ENCODE peak calls at places on chromosome 17, in eight cellular contexts. G is GM12878, O is ovary, B is A549, D is esophagus squamous epithelium, R is transverse colon, M is Peyer's patch, N is IMR-90. V is an unnamed sample. For H3K4me1, the result is how much of the 10 kb centered on the place peaks cover.

GRCh38 chr17:37187262-37187661 is 188.5 kb upstream of the C17orf78 start:
- DNase-seq in G (no peak), O (no peak), B (no peak), D (no peak), R (no peak), M (no peak), N (peak), V (no peak)

GRCh38 chr17:31517524-31517923 is 126.0 kb downstream of the RAB11FIP4 start:
- DNase-seq in G (no peak), O (no peak), B (peak), D (no peak), R (no peak), M (no peak), N (no peak), V (no peak)

GRCh38 chr17:75024686-75025397 is 12.4 kb downstream of the MRPL58 start:
- DNase-seq in G (no peak), O (no peak), B (no peak), D (no peak), R (no peak), M (no peak), N (no peak), V (no peak)

GRCh38 chr17:66441012-66441703 is 138.7 kb downstream of the PRKCA start:
- DNase-seq in G (peak), O (no peak), B (no peak), D (no peak), R (no peak), M (no peak), N (no peak), V (no peak)

GRCh38 chr17:8153550-8153956 is 1.3 kb upstream of the PER1 start:
- DNase-seq in G (no peak), O (peak), B (peak), D (no peak), R (peak), M (peak), N (peak), V (peak)

GRCh38 chr17:64472564-64472963 is 23.6 kb downstream of the MILR1 start:
- DNase-seq in G (no peak), O (no peak), B (no peak), D (no peak), R (no peak), M (no peak), N (no peak), V (no peak)

GRCh38 chr17:47785538-47786123 is 36.0 kb downstream of the OSBPL7 start:
- DNase-seq in G (no peak), O (no peak), B (no peak), D (no peak), R (no peak), M (no peak), N (peak), V (no peak)

GRCh38 chr17:43873091-43873490 is 26.1 kb downstream of the CD300LG start:
- DNase-seq in G (no peak), O (no peak), B (no peak), D (no peak), R (no peak), M (no peak), N (no peak), V (no peak)

GRCh38 chr17:19386974-19387920 is at the start of gene MFAP4:
- DNase-seq in G (no peak), O (peak), B (no peak), D (no peak), R (peak), M (peak), N (peak), V (peak)

GRCh38 chr17:58242171-58242784 is 3.9 kb downstream of the LPO start:
- DNase-seq in G (no peak), O (no peak), B (no peak), D (no peak), R (no peak), M (no peak), N (no peak), V (no peak)

GRCh38 chr17:51322390-51323029 is 62.2 kb downstream of the UTP18 start:
- DNase-seq in G (no peak), O (no peak), B (peak), D (no peak), R (no peak), M (no peak), N (peak), V (no peak)

GRCh38 chr17:49556183-49556943 is 19.3 kb upstream of the NXPH3 start:
- DNase-seq in G (no peak), O (peak), B (peak), D (no peak), R (peak), M (peak), N (peak), V (peak)

GRCh38 chr17:62059394-62059793 is 5.7 kb downstream of the MED13 start:
- DNase-seq in G (no peak), O (no peak), B (no peak), D (no peak), R (no peak), M (no peak), N (no peak), V (no peak)

GRCh38 chr17:14784997-14785696 is 480.0 kb downstream of the PMP22 start:
- DNase-seq in G (no peak), O (no peak), B (no peak), D (no peak), R (no peak), M (no peak), N (no peak), V (no peak)

GRCh38 chr17:6496636-6497441 is 52.6 kb downstream of the PIMREG start:
- DNase-seq in G (no peak), O (peak), B (no peak), D (no peak), R (no peak), M (peak), N (no peak), V (no peak)

GRCh38 chr17:71438631-71439146 is 682.1 kb upstream of the SOX9 start:
- DNase-seq in G (no peak), O (no peak), B (peak), D (no peak), R (no peak), M (no peak), N (peak), V (no peak)

GRCh38 chr17:44793885-44794698 is 35.3 kb downstream of the ADAM11 start:
- DNase-seq in G (no peak), O (no peak), B (no peak), D (no peak), R (no peak), M (no peak), N (no peak), V (no peak)

GRCh38 chr17:5500247-5500803 is 14.0 kb downstream of the MIS12 start:
- DNase-seq in G (no peak), O (no peak), B (no peak), D (no peak), R (no peak), M (no peak), N (peak), V (no peak)

GRCh38 chr17:19877546-19877945 is 9.8 kb upstream of the ULK2 start:
- DNase-seq in G (no peak), O (no peak), B (no peak), D (no peak), R (no peak), M (no peak), N (no peak), V (no peak)

GRCh38 chr17:32127156-32127897 is 15.0 kb upstream of the RHOT1 start:
- DNase-seq in G (peak), O (peak), B (peak), D (peak), R (peak), M (peak), N (peak), V (peak)

GRCh38 chr17:38322156-38322779 is 21.5 kb downstream of the GPR179 start:
- DNase-seq in G (no peak), O (peak), B (peak), D (no peak), R (peak), M (peak), N (peak), V (peak)

GRCh38 chr17:45743626-45744326 is 40.3 kb upstream of the CRHR1 start:
- DNase-seq in G (no peak), O (no peak), B (no peak), D (no peak), R (no peak), M (no peak), N (no peak), V (no peak)

GRCh38 chr17:29577009-29577777 is 8.7 kb downstream of the TP53I13 start:
- DNase-seq in G (no peak), O (no peak), B (no peak), D (no peak), R (no peak), M (no peak), N (no peak), V (no peak)

GRCh38 chr17:60139438-60140285 is 10.1 kb upstream of the CA4 start:
- DNase-seq in G (no peak), O (peak), B (peak), D (no peak), R (peak), M (peak), N (peak), V (peak)

GRCh38 chr17:74873036-74873873 is 461 bp upstream of the FDXR start:
- DNase-seq in G (peak), O (peak), B (peak), D (peak), R (peak), M (peak), N (peak), V (peak)

GRCh38 chr17:39527220-39527813 is 66.0 kb downstream of the CDK12 start:
- DNase-seq in G (no peak), O (no peak), B (peak), D (no peak), R (no peak), M (no peak), N (no peak), V (no peak)

DNA sequence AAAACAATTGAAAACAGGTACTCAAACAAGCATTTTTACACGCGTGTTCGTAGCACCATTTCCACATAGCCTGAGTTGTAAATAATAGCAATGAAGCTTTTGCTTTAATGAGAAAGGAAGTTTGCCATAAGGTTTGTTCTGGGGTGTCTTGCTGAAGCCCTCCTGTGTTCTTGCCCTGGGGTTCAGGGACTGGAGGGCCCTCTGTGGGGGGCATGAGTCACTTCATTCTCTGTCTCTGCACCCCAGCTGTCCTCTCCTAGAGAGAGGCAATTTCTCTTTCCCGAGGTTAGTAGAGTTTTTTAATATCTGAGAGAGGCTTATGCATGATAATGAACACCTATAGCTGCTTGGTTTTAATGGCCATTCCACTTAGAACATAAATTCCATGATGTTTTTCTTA is 9.6 kb downstream of the AFMID start:
- DNase-seq in G (no peak), O (no peak), B (no peak), D (no peak), R (no peak), M (no peak), N (no peak), V (no peak)
- TF ChIP-seq POLR2A in G (no peak), O (no peak), B (no peak), D (no peak), R (no peak), M (no peak), N (no peak), V (no peak)

GRCh38 chr17:42411905-42412679 is 11.0 kb downstream of the CAVIN1 start:
- DNase-seq in G (no peak), O (no peak), B (no peak), D (no peak), R (no peak), M (no peak), N (no peak), V (no peak)

GRCh38 chr17:42408076-42408475 is 15.0 kb downstream of the CAVIN1 start:
- DNase-seq in G (no peak), O (no peak), B (no peak), D (no peak), R (no peak), M (no peak), N (no peak), V (no peak)

GRCh38 chr17:42413464-42414040 is 9.5 kb downstream of the CAVIN1 start:
- DNase-seq in G (no peak), O (no peak), B (no peak), D (no peak), R (no peak), M (no peak), N (no peak), V (no peak)

GRCh38 chr17:42409467-42410351 is 13.3 kb downstream of the CAVIN1 start:
- DNase-seq in G (no peak), O (peak), B (peak), D (no peak), R (peak), M (peak), N (peak), V (peak)

GRCh38 chr17:42411321-42411820 is 11.7 kb downstream of the CAVIN1 start:
- DNase-seq in G (no peak), O (no peak), B (no peak), D (no peak), R (no peak), M (no peak), N (no peak), V (no peak)
- H3K4me1 ChIP-seq in G (under half), O (under half), B (half or more), D (half or more), R (under half), M (under half), N (under half), V (under half)

GRCh38 chr17:10790491-10791401 is 13.2 kb downstream of the TMEM238L start:
- DNase-seq in G (no peak), O (no peak), B (no peak), D (no peak), R (peak), M (peak), N (no peak), V (no peak)

GRCh38 chr17:10789694-10790271 is 14.1 kb downstream of the TMEM238L start:
- DNase-seq in G (no peak), O (no peak), B (no peak), D (no peak), R (no peak), M (peak), N (no peak), V (no peak)

GRCh38 chr17:10779607-10780006 is 24.3 kb downstream of the TMEM238L start:
- DNase-seq in G (no peak), O (no peak), B (no peak), D (no peak), R (no peak), M (no peak), N (no peak), V (no peak)

GRCh38 chr17:10787306-10788020 is 16.4 kb downstream of the TMEM238L start:
- DNase-seq in G (no peak), O (no peak), B (no peak), D (no peak), R (no peak), M (peak), N (no peak), V (no peak)

DNA sequence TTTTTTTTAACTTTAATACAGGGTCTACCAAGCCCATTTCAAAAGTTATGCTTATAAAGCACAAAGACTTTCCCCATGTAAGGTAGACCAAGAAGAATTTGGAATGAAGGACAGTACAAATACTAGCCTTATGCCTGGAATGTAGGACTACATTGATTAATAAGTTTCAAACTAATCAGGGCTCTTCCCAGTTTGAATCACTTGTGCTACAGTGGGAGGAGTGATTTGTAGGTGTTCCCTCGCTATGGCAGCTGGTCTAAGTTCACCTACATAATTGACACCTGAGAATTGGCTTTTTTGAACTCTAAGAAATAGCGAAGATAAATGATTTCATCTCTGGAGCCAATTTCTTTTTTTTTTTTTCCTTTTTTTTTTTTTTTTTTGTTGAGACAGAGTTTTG is 18.6 kb downstream of the TMEM238L start:
- DNase-seq in G (no peak), O (no peak), B (no peak), D (no peak), R (no peak), M (peak), N (no peak), V (no peak)
- TF ChIP-seq POLR2A in G (no peak), O (no peak), B (no peak), D (no peak), R (no peak), M (peak), N (no peak), V (no peak)

GRCh38 chr17:18074566-18075272 is 13.0 kb upstream of the DRG2 start:
- DNase-seq in G (no peak), O (no peak), B (no peak), D (no peak), R (no peak), M (no peak), N (no peak), V (no peak)

GRCh38 chr17:18079543-18079942 is 8.2 kb upstream of the DRG2 start:
- DNase-seq in G (no peak), O (no peak), B (no peak), D (no peak), R (no peak), M (no peak), N (no peak), V (no peak)

GRCh38 chr17:18071751-18072150 is 16.0 kb upstream of the DRG2 start:
- DNase-seq in G (no peak), O (no peak), B (no peak), D (no peak), R (no peak), M (no peak), N (no peak), V (no peak)

GRCh38 chr17:18076941-18077340 is 10.8 kb upstream of the DRG2 start:
- DNase-seq in G (no peak), O (no peak), B (no peak), D (no peak), R (no peak), M (no peak), N (peak), V (no peak)
- H3K4me1 ChIP-seq in G (under half), O (under half), B (under half), D (under half), R (under half), M (under half), N (under half), V (under half)

GRCh38 chr17:81911277-81911961 is at the start of gene PCYT2:
- DNase-seq in G (peak), O (peak), B (peak), D (peak), R (peak), M (peak), N (peak), V (peak)
- TF ChIP-seq POLR2A in G (peak), O (no peak), B (peak), D (peak), R (no peak), M (no peak), N (no peak), V (peak)

V was measured in uterus.